ENCODE peak calls at places on chromosome 17, in seven cellular contexts. H, J, V, M, Y, K and C are unnamed samples. For H3K36me3, the result is how much of the 10 kb centered on the place peaks cover.

GRCh38 chr17:59752446-59752845 is 45.0 kb downstream of the VMP1 start:
- DNase-seq in H (no peak), J (no peak), V (peak), M (no peak), Y (no peak), K (no peak), C (no peak)

GRCh38 chr17:82035488-82035887 is 2.0 kb downstream of the DCXR start:
- DNase-seq in H (no peak), J (no peak), V (no peak), M (no peak), Y (no peak), K (no peak), C (no peak)

GRCh38 chr17:15307686-15308085 is 33.7 kb downstream of the TEKT3 start:
- DNase-seq in H (no peak), J (no peak), V (peak), M (no peak), Y (no peak), K (no peak), C (no peak)

GRCh38 chr17:42518046-42518754 is 17.8 kb upstream of the NAGLU start:
- DNase-seq in H (peak), J (peak), V (peak), M (peak), Y (peak), K (peak), C (peak)

GRCh38 chr17:77684803-77685580 is 273.5 kb upstream of the TNRC6C start:
- DNase-seq in H (no peak), J (no peak), V (no peak), M (no peak), Y (no peak), K (no peak), C (peak)

GRCh38 chr17:42289863-42290165 is 1.5 kb downstream of the STAT5A start:
- DNase-seq in H (no peak), J (no peak), V (no peak), M (no peak), Y (no peak), K (peak), C (no peak)

GRCh38 chr17:38844261-38844757 is 9.2 kb downstream of the RPL23 start:
- DNase-seq in H (no peak), J (no peak), V (no peak), M (no peak), Y (peak), K (no peak), C (no peak)

GRCh38 chr17:418421-418751 is 65.8 kb upstream of the RPH3AL start:
- DNase-seq in H (no peak), J (no peak), V (no peak), M (no peak), Y (no peak), K (no peak), C (no peak)

DNA sequence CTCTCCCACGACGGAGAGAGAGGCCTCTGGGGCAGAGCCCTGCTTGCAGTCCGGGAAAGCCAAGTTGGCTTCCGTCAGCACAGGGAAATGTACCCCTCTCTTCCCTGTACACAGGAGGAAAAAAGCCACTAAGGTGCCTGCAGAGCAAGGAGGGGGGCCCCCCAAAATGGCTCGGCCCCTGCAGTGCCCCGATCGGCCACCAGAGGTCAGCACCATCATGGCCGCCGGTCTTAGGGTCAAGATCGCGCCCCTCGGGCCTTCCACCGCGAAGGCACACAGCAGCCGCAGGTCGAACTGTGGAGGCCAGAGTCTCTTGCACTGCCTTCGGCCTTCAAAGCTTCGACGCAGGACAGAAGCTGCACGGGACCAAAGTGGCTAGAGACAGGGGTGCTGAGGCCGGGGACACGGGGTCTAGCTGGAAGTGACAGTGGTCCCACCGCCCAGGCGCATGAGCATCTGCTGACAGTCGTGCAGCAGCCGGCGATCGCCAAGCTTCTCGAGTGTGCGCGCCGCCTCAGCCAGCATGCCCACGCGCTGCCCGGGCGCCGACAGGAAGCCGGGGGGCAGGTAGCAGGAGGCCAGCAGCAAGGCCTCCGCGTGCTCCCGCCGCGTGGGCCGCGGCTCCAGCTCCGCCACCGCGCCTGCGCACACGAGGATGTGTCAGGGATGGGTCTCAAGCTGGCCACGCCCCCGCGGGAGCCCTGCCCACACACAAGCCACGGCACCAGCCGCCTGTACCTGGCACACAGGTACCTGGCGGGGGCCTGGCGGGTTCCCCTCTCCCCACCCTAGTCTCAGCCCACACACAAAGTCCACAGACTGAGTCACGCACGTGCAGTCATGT is 24.4 kb downstream of the SREBF1 start:
- DNase-seq in H (peak), J (peak), V (peak), M (peak), Y (peak), K (peak), C (peak)
- TF ChIP-seq POLR2A in H (no peak), J (no peak), V (no peak), M (peak), Y (peak), K (no peak), C (no peak)

GRCh38 chr17:79808763-79809529 is 12.1 kb upstream of the CBX8 start:
- DNase-seq in H (no peak), J (peak), V (no peak), M (no peak), Y (peak), K (no peak), C (no peak)
- H3K27ac ChIP-seq in H (no peak), J (no peak), V (no peak), M (no peak), Y (no peak), K (no peak), C (no peak)

GRCh38 chr17:49624896-49625295 is 49.2 kb downstream of the NXPH3 start:
- DNase-seq in H (no peak), J (no peak), V (peak), M (no peak), Y (no peak), K (no peak), C (no peak)

GRCh38 chr17:49616546-49617205 is 41.0 kb downstream of the NXPH3 start:
- DNase-seq in H (no peak), J (no peak), V (no peak), M (no peak), Y (no peak), K (no peak), C (no peak)

GRCh38 chr17:49621946-49622529 is 46.4 kb downstream of the NXPH3 start:
- DNase-seq in H (no peak), J (no peak), V (no peak), M (no peak), Y (no peak), K (no peak), C (no peak)

GRCh38 chr17:49618112-49618611 is 42.5 kb downstream of the NXPH3 start:
- DNase-seq in H (no peak), J (no peak), V (peak), M (no peak), Y (no peak), K (no peak), C (no peak)

GRCh38 chr17:49621420-49621819 is 45.7 kb downstream of the NXPH3 start:
- DNase-seq in H (no peak), J (no peak), V (no peak), M (no peak), Y (no peak), K (no peak), C (no peak)
- H3K36me3 ChIP-seq in H (half or more), J (under half), V (under half), M (half or more), Y (under half), K (under half), C (under half)

GRCh38 chr17:28335959-28336871 is 654 bp downstream of the TNFAIP1 start:
- DNase-seq in H (no peak), J (peak), V (peak), M (peak), Y (peak), K (peak), C (no peak)
- TF ChIP-seq POLR2A in H (no peak), J (peak), V (peak), M (peak), Y (peak), K (no peak), C (no peak)

DNA sequence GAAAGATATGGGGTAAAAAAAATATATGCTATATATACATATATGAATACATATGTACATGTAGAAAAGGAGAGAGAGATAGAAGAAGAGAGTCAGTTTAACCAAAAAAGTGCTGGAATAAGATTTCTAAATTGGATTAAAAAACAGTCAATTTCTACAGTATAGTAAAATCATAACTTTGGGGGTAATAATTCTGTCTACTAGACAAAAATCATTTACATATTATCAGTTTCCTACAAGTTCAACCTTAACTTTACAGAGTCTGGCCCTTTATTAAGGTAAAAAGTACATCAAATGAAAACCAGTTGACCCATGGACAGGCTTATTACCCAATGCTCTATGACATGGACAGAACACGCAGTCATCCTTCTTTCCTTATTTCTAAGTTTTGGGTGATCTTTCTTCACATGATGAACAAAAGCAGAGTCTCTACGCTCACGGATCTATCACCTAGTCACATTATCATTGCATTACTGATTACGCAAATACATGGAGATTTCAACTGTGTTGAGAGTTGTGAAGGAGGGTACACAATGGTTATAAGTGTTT is 63.9 kb upstream of the SMIM36 start:
- DNase-seq in H (no peak), J (no peak), V (no peak), M (no peak), Y (no peak), K (no peak), C (no peak)
- H3K27ac ChIP-seq in H (peak), J (no peak), V (no peak), M (no peak), Y (no peak), K (no peak), C (no peak)

GRCh38 chr17:46208997-46209396 is 15.8 kb upstream of the KANSL1 start:
- DNase-seq in H (no peak), J (no peak), V (no peak), M (no peak), Y (no peak), K (no peak), C (no peak)

GRCh38 chr17:46202482-46202881 is 9.3 kb upstream of the KANSL1 start:
- DNase-seq in H (no peak), J (no peak), V (no peak), M (no peak), Y (no peak), K (no peak), C (no peak)

GRCh38 chr17:46201491-46201890 is 8.3 kb upstream of the KANSL1 start:
- DNase-seq in H (no peak), J (no peak), V (no peak), M (no peak), Y (no peak), K (no peak), C (no peak)

GRCh38 chr17:46200200-46200599 is 7.0 kb upstream of the KANSL1 start:
- DNase-seq in H (no peak), J (no peak), V (no peak), M (no peak), Y (no peak), K (no peak), C (no peak)

GRCh38 chr17:46205975-46206374 is 12.7 kb upstream of the KANSL1 start:
- DNase-seq in H (no peak), J (no peak), V (no peak), M (no peak), Y (no peak), K (no peak), C (no peak)
- H3K36me3 ChIP-seq in H (under half), J (under half), V (under half), M (under half), Y (under half), K (under half), C (under half)

GRCh38 chr17:73291260-73291801 is 20.5 kb downstream of the CDC42EP4 start:
- DNase-seq in H (no peak), J (peak), V (peak), M (peak), Y (peak), K (peak), C (peak)
- TF ChIP-seq POLR2A in H (no peak), J (no peak), V (no peak), M (no peak), Y (no peak), K (no peak), C (no peak)

GRCh38 chr17:58317421-58318064 is 11.1 kb downstream of the TSPOAP1 start:
- DNase-seq in H (no peak), J (peak), V (peak), M (peak), Y (peak), K (peak), C (peak)
- H3K27ac ChIP-seq in H (no peak), J (no peak), V (no peak), M (no peak), Y (no peak), K (no peak), C (no peak)

GRCh38 chr17:37532751-37533150 is 43.1 kb downstream of the DUSP14 start:
- DNase-seq in H (no peak), J (no peak), V (peak), M (no peak), Y (no peak), K (no peak), C (no peak)

GRCh38 chr17:37538991-37539659 is 49.4 kb downstream of the DUSP14 start:
- DNase-seq in H (no peak), J (no peak), V (no peak), M (no peak), Y (no peak), K (no peak), C (no peak)

GRCh38 chr17:37530420-37530819 is 40.7 kb downstream of the DUSP14 start:
- DNase-seq in H (no peak), J (no peak), V (peak), M (no peak), Y (no peak), K (no peak), C (no peak)

GRCh38 chr17:37535906-37536305 is 46.2 kb downstream of the DUSP14 start:
- DNase-seq in H (no peak), J (no peak), V (no peak), M (no peak), Y (no peak), K (no peak), C (no peak)
- H3K36me3 ChIP-seq in H (half or more), J (under half), V (under half), M (half or more), Y (half or more), K (half or more), C (under half)

DNA sequence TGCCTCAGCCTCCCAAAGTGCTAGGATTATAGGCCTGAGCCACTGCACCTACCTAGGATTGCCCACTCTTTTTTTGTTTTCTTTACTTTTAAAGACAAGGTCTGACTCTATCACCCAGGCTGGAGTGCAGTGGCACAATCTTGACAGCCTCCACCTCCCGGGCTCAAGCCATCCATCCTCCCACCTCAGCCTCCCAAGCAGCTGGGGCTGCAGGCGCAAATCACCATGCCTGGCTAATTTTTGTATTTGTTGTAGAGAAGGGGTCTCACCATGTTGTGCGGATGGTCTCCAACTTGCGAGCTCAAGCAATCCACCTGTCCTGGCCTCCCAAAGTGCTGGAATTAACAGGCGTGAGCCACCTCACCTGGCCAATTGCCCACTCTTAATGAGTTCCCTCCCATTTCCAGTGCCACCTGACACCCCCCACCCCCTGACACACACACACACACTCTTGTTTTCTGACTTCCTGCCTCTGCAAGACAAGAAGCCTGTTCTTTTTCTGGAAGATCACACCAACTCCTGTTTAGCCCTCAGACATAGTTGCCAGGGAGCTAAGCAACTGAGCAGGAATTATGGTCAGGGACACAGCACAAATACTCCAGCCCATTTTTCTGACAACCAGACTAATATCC is 2.6 kb downstream of the OVCA2 start:
- DNase-seq in H (no peak), J (no peak), V (no peak), M (no peak), Y (no peak), K (no peak), C (no peak)
- TF ChIP-seq POLR2A in H (no peak), J (no peak), V (no peak), M (no peak), Y (no peak), K (no peak), C (no peak)